ENCODE peak calls at places on chromosomes 11 and 22, in nine cellular contexts. G, C, K, P, Z, F, D, J and Q are unnamed samples.

GRCh38 chr22:48654492-48654891 is 1173.2 kb downstream of the BRD1 start:
- DNase-seq in K (no peak), P (peak), F (no peak), Z (no peak), D (no peak), C (no peak), G (no peak), J (no peak), Q (no peak)

GRCh38 chr11:46294365-46295309 is 17.2 kb downstream of the CREB3L1 start:
- DNase-seq in K (no peak), J (no peak), D (no peak), C (peak), G (no peak), P (peak), Z (peak), F (peak), Q (no peak)

GRCh38 chr11:94623120-94623735 is 56.1 kb downstream of the PIWIL4 start:
- DNase-seq in F (no peak), C (peak), P (peak), K (peak), Z (peak), J (peak), D (no peak), G (peak), Q (peak)

GRCh38 chr22:43004362-43005035 is 10.4 kb downstream of the PACSIN2 start:
- DNase-seq in C (no peak), Z (no peak), F (no peak), K (no peak), P (peak), D (no peak), J (no peak), G (peak), Q (no peak)

GRCh38 chr22:24208012-24208749 is 26.9 kb downstream of the SUSD2 start:
- DNase-seq in F (no peak), J (no peak), K (no peak), G (no peak), C (no peak), Z (peak), D (no peak), P (peak), Q (no peak)

GRCh38 chr11:14582835-14583234 is 60.8 kb upstream of the PDE3B start:
- DNase-seq in K (no peak), P (peak), Z (no peak), C (no peak), G (no peak), J (no peak), F (no peak), D (no peak), Q (no peak)

GRCh38 chr11:32829680-32830412 is at the start of gene PRRG4:
- DNase-seq in K (peak), G (peak), D (peak), Z (no peak), P (peak), C (peak), J (peak), F (peak), Q (peak)

GRCh38 chr11:71158936-71159335 is 93.4 kb downstream of the SHANK2 start:
- DNase-seq in F (no peak), D (no peak), C (no peak), K (no peak), G (no peak), P (no peak), J (no peak), Z (no peak), Q (no peak)

GRCh38 chr11:2325719-2326118 is 23.9 kb downstream of the TSPAN32 start:
- DNase-seq in D (no peak), F (no peak), G (no peak), K (no peak), Z (no peak), C (no peak), P (peak), J (no peak), Q (no peak)

GRCh38 chr11:57772562-57772961 is 11.0 kb downstream of the CTNND1 start:
- DNase-seq in D (no peak), F (no peak), C (no peak), K (no peak), Z (no peak), P (no peak), G (no peak), J (no peak), Q (no peak)

GRCh38 chr11:12478743-12479142 is 101.4 kb downstream of the PARVA start:
- DNase-seq in F (no peak), J (no peak), Z (no peak), D (no peak), C (no peak), G (no peak), K (no peak), P (peak), Q (no peak)

GRCh38 chr11:45802531-45803317 is 2.2 kb upstream of the SLC35C1 start:
- DNase-seq in P (no peak), G (no peak), K (no peak), C (no peak), F (no peak), Z (no peak), D (no peak), J (no peak), Q (no peak)

GRCh38 chr11:84243629-84244263 is 957.6 kb upstream of the CCDC90B start:
- DNase-seq in C (no peak), P (no peak), J (no peak), D (peak), K (no peak), Z (no peak), F (no peak), G (no peak), Q (no peak)

GRCh38 chr11:88102595-88102929 is 72.7 kb downstream of the RAB38 start:
- DNase-seq in G (no peak), Z (no peak), F (no peak), C (no peak), P (peak), J (no peak), K (no peak), D (no peak), Q (no peak)

GRCh38 chr11:114348200-114349191 is 51.8 kb downstream of the C11orf71 start:
- DNase-seq in F (no peak), C (peak), Z (peak), J (peak), G (peak), D (no peak), P (peak), K (no peak), Q (peak)

GRCh38 chr11:34647532-34647931 is 26.6 kb downstream of the EHF start:
- DNase-seq in F (no peak), P (no peak), K (no peak), C (no peak), G (no peak), Z (no peak), J (no peak), D (no peak), Q (no peak)

GRCh38 chr11:2991477-2992233 is 474 bp downstream of the NAP1L4 start:
- DNase-seq in G (no peak), K (peak), J (no peak), P (peak), C (peak), D (no peak), Z (no peak), F (no peak), Q (no peak)

GRCh38 chr22:25694167-25694907 is 47.7 kb upstream of the MYO18B start:
- DNase-seq in C (no peak), Z (no peak), J (no peak), D (no peak), F (no peak), P (no peak), G (no peak), K (no peak), Q (peak)

GRCh38 chr11:26093206-26093605 is 238.7 kb upstream of the ANO3 start:
- DNase-seq in C (no peak), F (no peak), K (no peak), Z (no peak), J (no peak), D (no peak), G (no peak), P (no peak), Q (no peak)

GRCh38 chr22:50437511-50438304 is 37.1 kb downstream of the SBF1 start:
- DNase-seq in C (no peak), G (no peak), D (peak), F (peak), P (no peak), Z (no peak), J (no peak), K (no peak), Q (no peak)

GRCh38 chr22:17477401-17477833 is 85.9 kb upstream of the SLC25A18 start:
- DNase-seq in P (peak), F (no peak), Z (no peak), K (no peak), C (peak), G (no peak), J (no peak), D (no peak), Q (no peak)

GRCh38 chr11:69002743-69003231 is 10.3 kb downstream of the MRGPRF start:
- DNase-seq in J (no peak), C (no peak), Z (no peak), P (no peak), F (no peak), G (peak), D (no peak), K (no peak), Q (no peak)

GRCh38 chr11:112294688-112295340 is 34.2 kb upstream of the PLET1 start:
- DNase-seq in C (no peak), P (no peak), J (no peak), D (no peak), F (no peak), Z (no peak), K (no peak), G (no peak), Q (no peak)

DNA sequence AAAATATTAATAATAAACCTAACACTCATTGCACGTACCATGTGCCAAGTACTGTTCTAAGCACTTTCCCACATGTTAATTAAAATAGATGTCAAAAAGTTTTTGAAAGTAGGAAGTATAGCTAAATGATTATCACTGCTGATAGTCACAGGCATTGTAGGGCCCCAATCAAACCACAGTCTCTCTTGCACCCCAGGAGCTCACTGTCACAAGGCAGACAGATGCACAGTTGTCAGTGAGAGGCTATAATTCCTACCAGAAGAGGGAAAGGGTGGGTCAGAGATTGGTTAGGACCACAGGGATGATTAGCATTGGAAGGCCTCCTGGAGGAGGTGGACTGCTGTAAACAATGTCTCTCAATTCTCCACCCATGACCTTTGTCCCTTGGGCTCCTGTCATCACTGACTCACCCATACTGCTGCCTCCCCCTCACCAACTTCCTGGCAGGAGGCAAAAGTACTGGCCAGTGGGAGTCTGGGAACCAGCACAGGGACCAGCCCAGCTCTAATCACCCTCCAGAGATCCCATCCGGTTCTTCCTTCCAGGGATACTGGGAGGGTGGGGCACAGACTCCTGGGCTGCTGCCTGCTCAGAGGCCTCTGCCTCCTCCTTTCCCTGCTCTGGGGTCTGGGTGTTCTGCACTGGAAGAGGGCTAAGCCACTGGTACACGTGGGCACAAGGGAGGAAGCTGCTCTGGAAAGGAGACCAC is 1.1 kb upstream of the POLD4 start:
- DNase-seq in Z (peak), P (peak), D (no peak), K (no peak), G (peak), C (no peak), J (no peak), F (peak), Q (peak)
- TF ChIP-seq CTCF in Z (peak), P (no peak), D (no peak), K (no peak), G (no peak), C (no peak), J (no peak), F (no peak), Q (no peak)

GRCh38 chr11:121337078-121337477 is 44.5 kb downstream of the SC5D start:
- DNase-seq in D (no peak), K (no peak), J (no peak), G (no peak), F (no peak), P (no peak), C (no peak), Z (no peak), Q (no peak)

GRCh38 chr11:121336279-121336947 is 43.8 kb downstream of the SC5D start:
- DNase-seq in D (no peak), K (no peak), Z (no peak), J (no peak), G (no peak), F (no peak), P (no peak), C (no peak), Q (no peak)

GRCh38 chr11:121337740-121338272 is 45.2 kb downstream of the SC5D start:
- DNase-seq in D (no peak), J (no peak), F (no peak), K (no peak), Z (no peak), G (no peak), P (no peak), C (no peak), Q (no peak)

GRCh38 chr11:121338536-121338935 is 46.0 kb downstream of the SC5D start:
- DNase-seq in K (no peak), J (no peak), F (no peak), D (no peak), G (no peak), C (no peak), P (no peak), Z (no peak), Q (no peak)

DNA sequence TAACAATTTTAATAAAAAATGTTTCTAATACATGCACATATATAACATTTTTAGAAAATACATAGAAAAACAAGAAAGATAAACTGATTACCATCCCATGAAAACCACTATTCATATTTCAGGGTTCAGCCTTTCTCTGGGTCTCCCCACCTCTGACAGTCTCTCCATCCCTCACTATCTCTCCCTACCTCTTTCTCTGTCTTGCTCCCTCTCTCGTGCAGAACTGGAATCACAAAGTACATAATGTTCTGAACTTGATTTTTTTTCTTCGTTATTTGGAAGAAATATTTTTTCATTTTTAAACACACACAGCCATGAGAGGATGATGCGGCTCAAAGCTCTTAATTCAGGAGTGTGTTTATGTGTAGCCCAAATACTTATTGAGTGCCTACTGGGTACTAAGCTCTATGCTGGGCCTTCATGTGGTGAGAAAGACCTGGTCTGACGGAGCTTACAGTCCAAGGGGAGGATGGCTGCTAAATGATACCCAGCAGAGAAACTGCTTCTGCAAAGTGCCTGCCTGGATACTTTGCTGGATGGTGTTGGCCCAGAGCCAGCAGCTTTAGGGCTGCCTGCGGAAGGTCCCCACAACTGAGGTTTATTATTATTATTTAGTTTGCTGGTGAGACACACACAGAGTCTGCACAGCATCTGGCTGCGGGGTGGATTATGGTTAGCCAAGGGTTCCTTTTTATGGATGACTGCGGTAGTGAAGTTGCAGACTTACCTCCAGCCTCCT is 42.6 kb downstream of the SC5D start:
- DNase-seq in F (no peak), G (no peak), C (no peak), Z (no peak), J (no peak), D (no peak), K (no peak), P (peak), Q (peak)
- TF ChIP-seq CTCF in F (no peak), G (peak), C (peak), Z (peak), J (no peak), D (peak), K (no peak), P (peak), Q (peak)

GRCh38 chr22:44920183-44920582 is 89.6 kb downstream of the PHF21B start:
- DNase-seq in D (no peak), Z (no peak), C (no peak), K (no peak), G (no peak), P (no peak), J (no peak), F (peak), Q (no peak)
- TF ChIP-seq CTCF in D (no peak), Z (no peak), C (no peak), K (no peak), G (no peak), P (no peak), J (no peak), F (no peak), Q (no peak)

DNA sequence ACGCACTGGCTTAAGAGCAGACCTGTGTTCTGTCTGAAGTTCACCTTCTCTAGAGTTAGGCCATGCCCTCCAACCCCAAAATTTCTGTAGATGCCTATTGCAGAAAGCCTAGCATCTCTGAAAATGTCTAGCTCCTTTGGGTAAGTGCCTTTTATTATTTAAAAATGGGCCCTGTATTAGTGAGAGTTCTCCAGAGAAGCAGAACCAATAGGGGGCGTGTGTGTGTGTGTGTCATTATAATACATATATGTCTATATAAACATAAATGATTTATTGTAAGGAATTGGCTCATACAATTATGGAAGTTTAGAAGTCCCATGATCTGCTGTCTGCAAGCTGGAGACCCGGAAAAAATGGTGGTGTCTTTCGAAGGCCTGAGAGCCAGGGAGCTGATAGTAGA is 144.7 kb downstream of the TTC17 start:
- DNase-seq in P (no peak), Z (no peak), G (no peak), C (peak), D (no peak), K (no peak), F (no peak), J (no peak), Q (no peak)
- TF ChIP-seq CTCF in P (peak), Z (peak), G (no peak), C (peak), D (no peak), K (no peak), F (no peak), J (no peak), Q (no peak)

DNA sequence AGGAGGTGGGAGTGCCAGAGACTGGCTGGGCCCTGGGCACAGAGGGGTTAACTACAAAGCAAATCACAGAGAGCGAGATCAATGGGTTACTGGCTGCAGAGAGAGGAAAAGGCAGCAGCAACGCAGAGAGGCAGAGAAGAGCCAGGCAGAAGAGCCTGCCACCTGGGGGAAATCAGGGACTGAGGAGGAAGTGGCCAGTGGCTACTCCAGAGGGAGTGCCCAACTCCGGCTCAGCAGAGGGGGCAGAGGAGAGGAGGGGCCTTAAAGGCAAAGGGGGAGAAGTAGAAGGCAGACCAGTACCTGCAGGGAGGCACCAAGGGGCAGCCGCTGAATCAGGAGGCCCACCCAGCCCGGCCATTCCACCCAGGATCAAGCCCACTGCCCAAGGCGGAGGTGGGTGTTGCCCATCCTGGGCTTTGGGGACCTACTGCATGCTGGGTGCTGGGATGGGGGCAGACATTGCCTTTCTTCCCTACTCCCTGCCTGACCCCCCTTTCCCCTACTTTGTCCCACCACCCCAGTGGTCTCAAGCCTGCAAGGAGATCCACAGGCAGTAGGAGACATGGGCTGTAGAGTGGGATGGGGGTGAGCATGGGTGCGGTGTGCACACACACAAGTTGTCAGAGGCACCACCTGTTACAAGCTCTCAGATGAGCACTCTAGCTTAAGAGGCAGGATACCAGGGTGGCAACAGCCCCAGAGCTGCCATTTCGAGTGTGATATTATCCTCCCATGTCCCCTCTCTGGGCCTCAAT is 926 bp upstream of the GALR3 start:
- DNase-seq in Z (no peak), F (no peak), D (no peak), P (no peak), G (no peak), J (no peak), K (no peak), C (peak), Q (no peak)
- TF ChIP-seq CTCF in Z (no peak), F (no peak), D (no peak), P (no peak), G (no peak), J (no peak), K (no peak), C (no peak), Q (no peak)

DNA sequence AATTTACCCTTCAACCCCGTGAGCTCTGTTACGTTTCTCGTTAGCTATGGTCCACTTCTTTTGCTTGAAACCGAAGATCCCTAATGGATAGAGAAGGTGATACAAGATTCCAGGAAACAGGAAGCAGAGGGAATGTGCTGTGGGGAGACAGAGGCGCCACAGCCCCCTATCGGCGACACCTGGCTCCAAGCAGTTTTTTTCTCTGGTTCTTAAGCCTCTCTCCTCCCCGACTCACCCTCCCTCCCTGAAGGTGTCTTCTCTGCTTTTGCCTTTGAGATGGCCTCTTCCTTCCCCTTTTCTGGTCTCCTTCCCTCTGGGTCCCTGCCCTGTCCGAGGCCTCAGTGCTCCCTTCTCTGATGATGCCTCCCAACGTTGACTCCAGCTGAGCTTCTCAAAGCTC is 14.2 kb upstream of the APOBEC3A start:
- DNase-seq in C (peak), Z (no peak), J (no peak), K (no peak), P (no peak), D (no peak), F (peak), G (peak), Q (no peak)
- TF ChIP-seq CTCF in C (peak), Z (peak), J (no peak), K (no peak), P (no peak), D (peak), F (no peak), G (no peak), Q (no peak)

GRCh38 chr22:19336133-19337075 is 44.9 kb upstream of the CLTCL1 start:
- DNase-seq in J (no peak), Z (no peak), D (no peak), F (no peak), G (peak), P (no peak), C (no peak), K (no peak), Q (no peak)
- TF ChIP-seq CTCF in J (no peak), Z (no peak), D (no peak), F (no peak), G (no peak), P (no peak), C (no peak), K (no peak), Q (no peak)